ENCODE peak calls at places on chromosomes 1 and 21, in eight cellular contexts. P, A, Y, V, I, B, G and Q are unnamed samples.

GRCh38 chr1:67883069-67883468 is 49.8 kb upstream of the GNG12 start:
- DNase-seq in Y (no peak), V (no peak), G (no peak), P (peak), I (no peak), B (no peak), A (no peak), Q (no peak)

GRCh38 chr1:21247892-21248715 is 42.2 kb downstream of the ECE1 start:
- DNase-seq in A (no peak), I (no peak), P (no peak), V (no peak), G (no peak), B (no peak), Y (no peak), Q (no peak)

GRCh38 chr1:27137544-27138075 is 17.3 kb downstream of the SLC9A1 start:
- DNase-seq in P (no peak), I (peak), Y (no peak), G (no peak), V (no peak), B (no peak), A (no peak), Q (no peak)

GRCh38 chr1:24117722-24118409 is 5.9 kb upstream of the MYOM3 start:
- DNase-seq in A (peak), Y (no peak), P (peak), G (no peak), V (no peak), I (no peak), B (no peak), Q (no peak)

GRCh38 chr1:155166373-155167165 is 6.5 kb downstream of the KRTCAP2 start:
- DNase-seq in I (peak), B (no peak), A (no peak), P (no peak), V (peak), G (no peak), Y (no peak), Q (no peak)

GRCh38 chr1:152902676-152903075 is 5.7 kb upstream of the IVL start:
- DNase-seq in B (no peak), P (no peak), V (no peak), Y (no peak), G (no peak), A (no peak), I (no peak), Q (no peak)

GRCh38 chr1:17873007-17873675 is 118.0 kb downstream of the ACTL8 start:
- DNase-seq in P (no peak), V (no peak), G (no peak), A (no peak), B (no peak), Y (no peak), I (peak), Q (no peak)

GRCh38 chr1:147630447-147630846 is 39.9 kb downstream of the ACP6 start:
- DNase-seq in P (no peak), Y (no peak), A (no peak), V (no peak), I (no peak), G (no peak), B (no peak), Q (no peak)

GRCh38 chr1:178220094-178220493 is 126.2 kb downstream of the RASAL2 start:
- DNase-seq in P (no peak), I (no peak), G (no peak), V (no peak), B (no peak), A (no peak), Y (no peak), Q (no peak)

GRCh38 chr21:43600642-43601397 is 58.5 kb downstream of the HSF2BP start:
- DNase-seq in Y (no peak), A (no peak), P (peak), V (no peak), I (no peak), B (no peak), G (no peak), Q (no peak)

GRCh38 chr1:17674707-17675505 is 80.2 kb upstream of the ACTL8 start:
- DNase-seq in B (no peak), Y (no peak), I (no peak), A (no peak), V (no peak), G (no peak), P (no peak), Q (no peak)

GRCh38 chr1:88079036-88079435 is 605.0 kb upstream of the PKN2 start:
- DNase-seq in P (no peak), V (peak), B (peak), A (no peak), Y (no peak), G (no peak), I (no peak), Q (no peak)

GRCh38 chr1:87686137-87686490 is 357.4 kb downstream of the LMO4 start:
- DNase-seq in V (no peak), P (no peak), G (no peak), A (no peak), I (no peak), B (no peak), Y (no peak), Q (no peak)

GRCh38 chr1:43302721-43303476 is 2.1 kb downstream of the TIE1 start:
- DNase-seq in G (no peak), B (no peak), Y (no peak), V (no peak), P (no peak), A (no peak), I (no peak), Q (no peak)

GRCh38 chr1:206464456-206464964 is 5.8 kb upstream of the IKBKE start:
- DNase-seq in P (peak), V (no peak), A (no peak), I (no peak), G (no peak), B (no peak), Y (no peak), Q (no peak)

GRCh38 chr1:89820423-89821321 is at the start of gene LRRC8D:
- DNase-seq in B (no peak), A (peak), G (peak), I (peak), P (peak), Y (peak), V (peak), Q (peak)

GRCh38 chr21:25424045-25424444 is 183.2 kb downstream of the MRPL39 start:
- DNase-seq in P (no peak), A (no peak), I (no peak), V (no peak), B (no peak), Y (no peak), G (peak), Q (no peak)

GRCh38 chr1:231091415-231091814 is 51.4 kb upstream of the FAM89A start:
- DNase-seq in G (no peak), V (no peak), Y (no peak), I (no peak), A (no peak), P (no peak), B (no peak), Q (no peak)

GRCh38 chr1:224615861-224616760 is at the start of gene CNIH3:
- DNase-seq in V (peak), Y (no peak), I (no peak), P (peak), A (peak), B (no peak), G (no peak), Q (peak)

GRCh38 chr1:231584117-231584516 is 42.5 kb upstream of the DISC1 start:
- DNase-seq in P (peak), G (peak), B (no peak), A (no peak), V (no peak), Y (no peak), I (no peak), Q (no peak)

GRCh38 chr1:23394664-23395063 is 25.0 kb upstream of the ZNF436 start:
- DNase-seq in G (no peak), A (peak), P (no peak), B (peak), Y (no peak), V (peak), I (peak), Q (no peak)

GRCh38 chr1:169018751-169019150 is 87.7 kb upstream of the ATP1B1 start:
- DNase-seq in B (no peak), V (no peak), P (no peak), Y (no peak), A (no peak), G (no peak), I (no peak), Q (no peak)

GRCh38 chr1:46615735-46616134 is 876 bp downstream of the MOB3C start:
- DNase-seq in A (no peak), P (no peak), V (no peak), Y (no peak), G (peak), I (no peak), B (no peak), Q (no peak)

GRCh38 chr1:3745590-3746381 is 6.5 kb upstream of the CCDC27 start:
- DNase-seq in B (no peak), G (no peak), Y (no peak), P (no peak), V (no peak), I (no peak), A (peak), Q (no peak)

GRCh38 chr1:28144203-28145135 is 32.0 kb downstream of the PTAFR start:
- DNase-seq in P (peak), V (no peak), I (no peak), Y (no peak), B (no peak), A (no peak), G (peak), Q (no peak)

DNA sequence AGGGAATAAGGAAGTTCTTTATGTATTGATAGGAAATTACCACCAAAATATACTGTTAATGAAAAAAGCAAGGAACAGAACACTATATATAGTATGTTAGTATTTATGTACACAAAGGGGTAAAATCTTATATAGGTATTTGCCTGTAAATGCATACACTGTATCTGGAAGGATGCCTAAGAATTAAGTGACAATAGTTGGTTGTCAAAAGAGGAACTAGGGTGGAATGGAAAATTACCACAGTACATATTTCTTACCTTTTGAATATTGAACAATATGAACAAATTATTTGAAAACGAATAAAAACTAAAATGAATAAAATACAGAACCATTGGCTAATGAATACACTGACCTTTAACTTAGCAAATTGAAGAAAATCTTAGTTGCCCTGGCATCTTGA is 13.6 kb downstream of the ARPC5 start:
- DNase-seq in Y (no peak), G (no peak), A (no peak), I (no peak), V (no peak), P (no peak), B (no peak), Q (no peak)
- H3K27ac ChIP-seq in Y (no peak), G (no peak), A (no peak), I (peak), V (no peak), P (no peak), B (no peak), Q (no peak)

GRCh38 chr1:227777646-227778045 is 37.8 kb upstream of the PRSS38 start:
- DNase-seq in Y (no peak), P (no peak), V (no peak), I (no peak), A (no peak), B (no peak), G (no peak), Q (no peak)

GRCh38 chr1:227776277-227776676 is 39.2 kb upstream of the PRSS38 start:
- DNase-seq in G (no peak), P (no peak), Y (no peak), A (no peak), V (no peak), I (no peak), B (no peak), Q (no peak)

GRCh38 chr1:227778401-227778947 is 37.0 kb upstream of the PRSS38 start:
- DNase-seq in Y (no peak), P (no peak), A (no peak), G (no peak), I (no peak), V (no peak), B (no peak), Q (no peak)

GRCh38 chr1:227775841-227776240 is 39.6 kb upstream of the PRSS38 start:
- DNase-seq in B (no peak), Y (no peak), I (no peak), V (no peak), G (no peak), P (no peak), A (no peak), Q (no peak)

DNA sequence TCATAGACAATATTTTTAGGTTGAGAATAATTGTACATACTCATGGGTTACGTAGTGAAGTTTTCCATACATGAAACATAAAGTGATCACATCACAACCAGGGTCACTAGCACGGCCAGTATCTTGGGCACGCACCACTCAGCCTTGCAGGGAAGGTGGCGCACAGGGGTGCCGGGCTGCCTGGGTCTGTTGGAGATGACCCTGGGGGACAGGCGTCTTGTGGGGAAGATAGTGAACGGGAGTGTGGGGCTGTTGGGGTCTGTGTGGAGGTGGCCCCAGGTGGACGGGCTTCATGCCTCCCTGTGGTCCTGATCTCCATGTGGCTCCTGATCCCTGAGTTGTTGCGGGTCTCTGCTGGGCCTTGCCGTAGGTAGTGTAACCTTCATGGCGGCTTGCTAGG is 38.3 kb upstream of the PRSS38 start:
- DNase-seq in A (no peak), B (no peak), P (no peak), Y (no peak), G (no peak), V (no peak), I (no peak), Q (no peak)
- H3K27ac ChIP-seq in A (no peak), B (no peak), P (no peak), Y (no peak), G (no peak), V (no peak), I (no peak), Q (no peak)

DNA sequence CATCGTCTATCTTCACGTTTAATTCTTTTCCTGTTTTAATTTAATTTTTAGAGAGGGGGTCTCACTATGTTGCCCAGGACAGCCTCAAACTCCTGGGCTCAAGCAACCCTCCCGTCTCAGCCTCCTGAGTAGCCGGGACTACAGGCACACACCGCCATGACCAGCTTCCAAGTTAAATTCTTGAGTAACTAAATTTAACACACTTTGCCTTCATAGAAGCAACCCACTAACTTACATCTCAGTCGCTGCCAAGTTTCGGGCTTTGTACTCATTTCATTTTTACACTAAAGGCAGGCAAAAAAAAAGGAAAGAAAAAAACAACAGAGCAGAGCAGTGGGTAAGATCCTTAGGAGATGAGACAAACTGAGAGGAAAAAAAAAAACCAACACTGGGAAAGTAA is 3.6 kb downstream of the TIAM1 start:
- DNase-seq in B (no peak), A (no peak), P (no peak), G (no peak), Y (no peak), V (no peak), I (no peak), Q (no peak)
- H3K27ac ChIP-seq in B (no peak), A (no peak), P (no peak), G (no peak), Y (no peak), V (no peak), I (no peak), Q (no peak)

DNA sequence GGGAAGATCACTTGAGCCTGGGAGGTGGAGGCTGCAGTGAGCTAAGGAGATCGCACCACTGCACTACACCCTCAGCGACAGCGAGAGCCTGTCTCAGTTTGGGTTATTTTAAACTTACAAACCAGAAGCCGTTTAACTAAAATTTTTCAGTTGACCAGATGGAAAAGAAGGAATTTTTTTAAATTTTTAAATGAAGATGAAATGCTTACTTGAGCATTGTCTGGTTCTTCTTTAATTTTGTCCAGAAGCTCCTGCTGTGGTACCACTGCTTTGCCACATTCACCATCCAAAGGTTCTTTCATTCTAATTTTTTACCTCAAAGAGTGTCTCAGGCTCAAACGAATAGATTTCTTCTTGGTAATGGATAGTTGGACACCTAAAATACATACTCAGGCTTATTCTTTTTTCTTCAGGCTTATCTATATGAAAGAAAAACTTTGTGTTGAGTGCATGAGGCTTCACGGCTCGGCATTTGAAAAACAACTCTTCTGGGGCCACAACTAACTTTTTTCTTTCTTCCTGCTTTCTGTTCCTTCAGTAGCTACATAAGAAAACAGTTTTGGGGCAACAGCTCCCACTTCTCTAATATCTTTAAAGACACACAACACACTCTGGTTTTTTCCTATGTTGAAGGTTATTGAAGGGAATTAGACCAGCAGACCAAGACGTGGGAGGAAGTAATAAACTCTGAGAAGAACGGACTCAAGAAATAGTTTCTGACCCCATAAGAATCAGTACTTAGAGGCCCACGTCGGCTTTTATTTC is 1.2 kb downstream of the ZMYM6 start:
- DNase-seq in A (no peak), V (no peak), P (no peak), I (no peak), B (no peak), Y (no peak), G (peak), Q (no peak)
- H3K27ac ChIP-seq in A (peak), V (no peak), P (peak), I (peak), B (no peak), Y (peak), G (peak), Q (peak)

DNA sequence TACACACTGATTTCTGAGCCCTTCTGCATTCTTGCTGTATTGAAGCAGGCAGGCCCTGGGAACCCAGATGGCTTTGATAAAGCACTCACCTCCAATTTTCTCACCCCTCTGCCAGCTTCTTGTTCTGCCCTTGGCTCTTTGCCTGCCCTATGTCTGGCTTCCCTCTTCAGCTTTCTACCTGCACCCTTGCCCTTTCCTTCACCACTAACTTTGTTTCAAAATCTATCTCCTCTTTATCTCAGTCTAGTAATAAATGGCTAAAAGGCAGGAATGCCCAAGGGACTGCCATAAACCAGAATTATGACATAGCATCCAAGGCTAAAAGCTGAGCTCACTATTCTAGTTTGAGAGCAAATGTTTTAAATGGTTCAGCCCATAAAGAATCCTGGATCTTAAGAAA is 178.7 kb downstream of the TNR start:
- DNase-seq in V (no peak), I (no peak), A (peak), B (no peak), Y (no peak), P (no peak), G (no peak), Q (no peak)
- H3K27ac ChIP-seq in V (no peak), I (no peak), A (no peak), B (no peak), Y (no peak), P (no peak), G (no peak), Q (no peak)

GRCh38 chr1:1422465-1423244 is 1.6 kb upstream of the ANKRD65 start:
- DNase-seq in A (no peak), I (peak), B (no peak), G (no peak), V (no peak), Y (no peak), P (no peak), Q (no peak)
- H3K27ac ChIP-seq in A (no peak), I (no peak), B (no peak), G (no peak), V (no peak), Y (no peak), P (no peak), Q (peak)

GRCh38 chr1:233668146-233668724 is 54.3 kb downstream of the KCNK1 start:
- DNase-seq in G (no peak), Y (no peak), B (no peak), A (no peak), V (no peak), I (no peak), P (no peak), Q (no peak)
- H3K27ac ChIP-seq in G (no peak), Y (no peak), B (no peak), A (no peak), V (no peak), I (peak), P (no peak), Q (peak)

DNA sequence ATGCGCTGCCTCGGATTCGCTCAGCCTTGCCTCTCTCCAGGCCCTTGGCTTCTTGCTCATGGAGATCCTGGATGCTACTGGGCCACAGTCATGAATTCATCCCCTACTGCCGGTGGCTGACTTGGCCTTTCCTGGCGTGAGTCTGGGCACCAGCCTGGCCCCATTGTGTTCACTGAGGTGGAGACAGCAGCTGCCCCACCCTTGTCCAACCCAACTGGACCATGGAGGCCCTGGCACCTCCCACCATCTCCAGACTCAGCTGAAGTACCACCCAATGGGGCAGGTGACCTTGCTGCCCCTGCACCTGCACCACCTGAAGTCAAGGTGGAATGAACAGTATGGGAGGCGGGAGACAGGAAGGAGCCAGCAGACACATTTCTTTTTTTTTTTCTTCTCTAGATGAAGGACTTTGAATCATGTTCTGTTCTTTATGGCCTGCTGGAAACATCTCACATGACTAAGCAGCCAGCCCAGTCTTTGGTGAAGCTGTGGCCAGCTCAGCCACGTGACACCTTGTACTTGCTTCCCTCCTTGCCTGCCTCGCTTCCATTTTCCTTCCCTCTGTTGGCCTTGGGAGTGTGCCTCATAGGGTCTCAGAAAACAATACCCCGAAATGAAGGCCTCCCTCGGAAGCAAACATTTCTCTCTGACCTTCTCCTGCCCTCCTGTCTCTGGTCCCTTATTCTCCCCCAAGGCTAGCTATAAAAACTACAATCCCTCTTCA is 3.8 kb upstream of the SLC30A2 start:
- DNase-seq in G (no peak), Y (no peak), V (no peak), I (no peak), P (no peak), A (no peak), B (no peak), Q (no peak)
- H3K27ac ChIP-seq in G (no peak), Y (no peak), V (no peak), I (peak), P (no peak), A (no peak), B (no peak), Q (no peak)